ENCODE peak calls at places on chromosomes 13 and 19, in four cellular contexts. One of them, this sample, is unnamed.

GRCh38 chr13:43805681-43806128 is 18.9 kb upstream of the ENOX1 start:
- DNase-seq in K562: no peak
- DNase-seq in H1: no peak
- DNase-seq in A549: peak
- DNase-seq in this sample: no peak

GRCh38 chr13:34128661-34129060 is 310.7 kb downstream of the RFC3 start:
- DNase-seq in K562: no peak
- DNase-seq in H1: no peak
- DNase-seq in A549: no peak
- DNase-seq in this sample: no peak

GRCh38 chr19:44903216-44903601 is 2.4 kb upstream of the APOE start:
- DNase-seq in K562: no peak
- DNase-seq in H1: no peak
- DNase-seq in A549: no peak
- DNase-seq in this sample: no peak

GRCh38 chr13:40384976-40385857 is 281.2 kb downstream of the FOXO1 start:
- DNase-seq in K562: no peak
- DNase-seq in H1: no peak
- DNase-seq in A549: no peak
- DNase-seq in this sample: peak

GRCh38 chr13:99968521-99969367 is 2.8 kb downstream of the ZIC5 start:
- DNase-seq in K562: no peak
- DNase-seq in H1: no peak
- DNase-seq in A549: no peak
- DNase-seq in this sample: no peak

GRCh38 chr13:30619731-30620130 is 2.0 kb downstream of the USPL1 start:
- DNase-seq in K562: peak
- DNase-seq in H1: no peak
- DNase-seq in A549: no peak
- DNase-seq in this sample: peak

GRCh38 chr19:7818806-7819205 is 11.2 kb upstream of the EVI5L start:
- DNase-seq in K562: no peak
- DNase-seq in H1: no peak
- DNase-seq in A549: no peak
- DNase-seq in this sample: no peak

GRCh38 chr13:81779896-81780295 is 1439.0 kb upstream of the SPRY2 start:
- DNase-seq in K562: no peak
- DNase-seq in H1: no peak
- DNase-seq in A549: no peak
- DNase-seq in this sample: no peak

GRCh38 chr13:73521970-73522549 is 463.3 kb downstream of the KLF5 start:
- DNase-seq in K562: no peak
- DNase-seq in H1: no peak
- DNase-seq in A549: no peak
- DNase-seq in this sample: no peak

GRCh38 chr19:38737297-38737865 is 6.9 kb downstream of the CAPN12 start:
- DNase-seq in K562: no peak
- DNase-seq in H1: no peak
- DNase-seq in A549: no peak
- DNase-seq in this sample: no peak

GRCh38 chr19:18156841-18157464 is 4.0 kb downstream of the PIK3R2 start:
- DNase-seq in K562: peak
- DNase-seq in H1: no peak
- DNase-seq in A549: peak
- DNase-seq in this sample: peak

GRCh38 chr13:74794147-74794546 is 659.9 kb upstream of the KLF12 start:
- DNase-seq in K562: no peak
- DNase-seq in H1: no peak
- DNase-seq in A549: no peak
- DNase-seq in this sample: no peak

GRCh38 chr19:38975214-38975860 is at the start of gene FBXO17:
- DNase-seq in K562: peak
- DNase-seq in H1: no peak
- DNase-seq in A549: peak
- DNase-seq in this sample: peak

GRCh38 chr19:10000171-10000826 is 10.0 kb downstream of the COL5A3 start:
- DNase-seq in K562: peak
- DNase-seq in H1: peak
- DNase-seq in A549: peak
- DNase-seq in this sample: peak

GRCh38 chr19:43763473-43763939 is 8.7 kb upstream of the SMG9 start:
- DNase-seq in K562: no peak
- DNase-seq in H1: no peak
- DNase-seq in A549: no peak
- DNase-seq in this sample: no peak

GRCh38 chr13:73259061-73259908 is 200.5 kb downstream of the KLF5 start:
- DNase-seq in K562: no peak
- DNase-seq in H1: no peak
- DNase-seq in A549: no peak
- DNase-seq in this sample: no peak

GRCh38 chr13:44906758-44907157 is 82.5 kb downstream of the NUFIP1 start:
- DNase-seq in K562: no peak
- DNase-seq in H1: no peak
- DNase-seq in A549: no peak
- DNase-seq in this sample: no peak

DNA sequence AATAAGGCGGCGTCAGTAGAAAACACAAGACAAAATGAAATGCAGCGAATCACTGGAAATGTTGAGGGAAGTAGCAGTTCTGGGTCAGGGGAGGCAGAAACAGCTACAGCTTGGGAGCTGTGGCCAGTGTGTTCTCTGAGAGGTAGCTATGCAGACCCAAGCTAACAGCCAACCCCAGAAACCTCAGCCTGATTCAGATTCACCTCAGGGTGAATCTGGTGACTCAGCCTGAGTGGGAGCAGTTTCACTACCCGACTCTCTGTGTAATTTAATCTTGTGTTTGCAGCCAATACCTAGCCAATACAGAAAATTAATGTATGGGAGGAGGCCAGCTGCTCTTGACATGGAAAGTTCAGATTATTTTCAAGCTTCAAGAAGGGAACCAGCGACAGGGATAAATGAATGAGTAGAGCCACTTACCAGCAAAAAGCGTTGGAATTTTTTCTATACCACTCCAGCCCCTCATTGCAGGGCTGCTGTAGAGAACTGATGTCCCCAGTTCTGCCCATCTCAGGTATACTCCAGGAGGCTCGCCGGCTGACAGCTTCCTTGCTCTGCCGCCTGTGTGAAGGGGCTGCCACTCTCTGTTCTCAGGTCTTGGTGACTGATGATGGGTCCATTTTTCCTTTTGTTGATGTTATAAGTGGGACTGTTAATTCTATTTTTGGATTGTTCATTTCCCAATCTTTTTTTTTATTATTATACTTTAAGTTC is 8.9 kb downstream of the IGFL3 start:
- DNase-seq in K562: no peak
- DNase-seq in H1: no peak
- DNase-seq in A549: peak
- DNase-seq in this sample: no peak
- TF ChIP-seq RNF2 in K562: no peak
- TF ChIP-seq RNF2 in H1: no peak
- TF ChIP-seq RNF2 in A549: no peak
- TF ChIP-seq RNF2 in this sample: no peak

DNA sequence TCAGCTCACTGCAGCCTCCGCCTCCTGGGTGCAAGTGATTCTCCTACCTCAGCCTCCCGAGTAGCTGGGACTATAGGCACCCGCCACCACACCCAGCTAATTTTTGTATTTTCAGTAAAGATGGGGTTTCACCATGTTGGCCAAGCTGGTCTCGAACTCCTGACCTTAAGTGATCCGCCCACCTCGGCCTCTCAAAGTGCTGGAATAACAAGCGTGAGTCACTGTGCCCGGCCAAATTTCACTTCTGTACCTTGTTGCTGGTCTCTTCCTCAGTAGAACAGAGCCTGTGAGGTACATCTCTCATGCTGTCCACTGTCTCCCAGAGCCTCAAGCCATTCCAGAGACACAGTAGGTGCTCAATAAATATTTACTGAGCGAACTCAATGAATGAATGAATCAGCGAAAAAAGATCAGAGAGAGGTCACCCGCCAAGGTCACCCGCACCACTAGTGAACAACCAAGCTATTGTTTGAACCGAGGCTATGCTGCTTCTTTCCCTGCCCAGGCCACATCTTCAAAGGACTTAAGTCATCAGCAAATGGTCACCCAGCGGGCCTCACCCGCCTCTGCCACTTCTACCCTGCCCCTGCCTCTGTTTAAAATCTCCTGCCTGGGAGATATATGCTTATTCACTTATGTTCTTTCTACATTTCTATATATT is 9.3 kb downstream of the TMEM143 start:
- DNase-seq in K562: peak
- DNase-seq in H1: no peak
- DNase-seq in A549: peak
- DNase-seq in this sample: peak
- TF ChIP-seq RNF2 in K562: no peak
- TF ChIP-seq RNF2 in H1: no peak
- TF ChIP-seq RNF2 in A549: no peak
- TF ChIP-seq RNF2 in this sample: no peak

GRCh38 chr13:24473646-24474045 is 38.9 kb downstream of the PARP4 start:
- DNase-seq in K562: no peak
- DNase-seq in H1: no peak
- DNase-seq in A549: no peak
- DNase-seq in this sample: no peak
- TF ChIP-seq RNF2 in K562: no peak
- TF ChIP-seq RNF2 in H1: no peak
- TF ChIP-seq RNF2 in A549: no peak
- TF ChIP-seq RNF2 in this sample: no peak

DNA sequence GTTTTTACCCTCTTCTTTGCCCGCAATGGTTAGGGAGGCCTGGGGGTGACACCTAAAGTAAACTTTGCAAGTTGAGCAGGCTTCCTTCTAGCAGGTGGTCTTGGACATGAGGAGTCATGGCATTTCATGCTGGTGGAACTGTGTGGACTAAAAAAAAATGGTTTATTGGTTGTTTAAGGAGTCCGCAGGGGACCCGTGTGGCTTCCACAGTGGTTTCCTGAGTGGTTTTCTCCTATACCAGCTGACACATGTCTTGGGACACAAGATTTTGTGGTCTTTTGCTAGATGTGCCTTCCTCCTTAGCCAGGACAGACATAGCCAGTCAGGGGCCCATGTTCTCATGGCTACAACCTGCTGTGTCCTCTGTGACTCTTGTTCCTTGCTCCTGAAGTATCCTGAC is 1.5 kb downstream of the ZNF543 start:
- DNase-seq in K562: no peak
- DNase-seq in H1: no peak
- DNase-seq in A549: no peak
- DNase-seq in this sample: no peak
- TF ChIP-seq RNF2 in K562: no peak
- TF ChIP-seq RNF2 in H1: no peak
- TF ChIP-seq RNF2 in A549: no peak
- TF ChIP-seq RNF2 in this sample: no peak

DNA sequence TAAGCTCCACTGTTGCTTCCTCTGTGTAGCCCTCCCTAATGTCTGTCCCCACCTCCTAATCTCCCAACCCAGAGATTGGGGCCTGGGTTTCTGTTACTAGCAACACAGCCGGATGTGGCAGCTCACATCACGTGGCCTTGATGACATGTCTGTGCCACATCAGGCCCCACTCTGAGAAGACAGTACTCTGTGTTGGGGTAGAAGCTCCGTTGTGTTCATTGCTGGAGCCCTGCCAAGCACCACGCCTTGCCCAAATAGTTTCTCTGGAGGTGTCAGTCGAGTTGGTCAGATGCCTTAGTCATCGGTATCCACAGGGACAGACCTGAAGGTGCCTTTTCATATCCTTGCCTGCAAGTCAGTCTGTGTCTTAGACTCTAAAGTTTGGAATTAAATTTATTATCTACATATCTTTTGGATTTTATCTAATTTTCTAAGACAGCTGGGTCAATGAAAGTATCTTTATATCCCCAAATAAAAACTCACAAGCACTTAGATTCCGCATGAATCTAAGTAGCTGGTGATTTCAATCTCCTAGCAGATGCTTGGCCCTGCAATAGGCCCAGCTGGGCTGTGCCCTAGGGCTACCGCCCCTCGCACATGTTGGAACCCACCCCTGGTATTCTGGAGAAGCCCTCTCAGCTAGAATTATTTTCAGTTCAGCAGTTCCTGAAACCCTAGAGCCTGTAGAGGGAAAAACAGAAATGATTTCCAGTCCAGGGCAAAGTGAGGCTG is 204.0 kb upstream of the TSHZ3 start:
- DNase-seq in K562: no peak
- DNase-seq in H1: no peak
- DNase-seq in A549: no peak
- DNase-seq in this sample: no peak
- TF ChIP-seq RNF2 in K562: no peak
- TF ChIP-seq RNF2 in H1: no peak
- TF ChIP-seq RNF2 in A549: no peak
- TF ChIP-seq RNF2 in this sample: no peak

GRCh38 chr19:33438016-33438671 is 64.6 kb downstream of the CEBPG start:
- DNase-seq in K562: no peak
- DNase-seq in H1: no peak
- DNase-seq in A549: peak
- DNase-seq in this sample: no peak
- TF ChIP-seq RNF2 in K562: no peak
- TF ChIP-seq RNF2 in H1: no peak
- TF ChIP-seq RNF2 in A549: no peak
- TF ChIP-seq RNF2 in this sample: no peak

This sample was measured in HepG2.